ENCODE peak calls at places on chromosomes 3 and 15, in eight cellular contexts. P, H, N, O, Y, F, T and L are unnamed samples. For H3K36me3, the result is how much of the 10 kb centered on the place peaks cover.

GRCh38 chr3:197183582-197183981 is 114.8 kb downstream of the DLG1 start:
- DNase-seq in T (no peak), F (no peak), O (no peak), H (no peak), N (no peak), P (no peak), Y (no peak), L (no peak)

GRCh38 chr15:100788731-100789105 is 90.9 kb upstream of the ALDH1A3 start:
- DNase-seq in N (no peak), F (no peak), T (no peak), H (no peak), O (no peak), Y (no peak), P (no peak), L (peak)

GRCh38 chr15:59611277-59612260 is at the start of gene GCNT3:
- DNase-seq in T (no peak), P (no peak), O (no peak), Y (no peak), H (no peak), N (no peak), F (peak), L (no peak)

GRCh38 chr3:187677604-187678003 is 7.4 kb upstream of the SST start:
- DNase-seq in N (no peak), T (no peak), F (no peak), Y (no peak), O (no peak), H (no peak), P (no peak), L (peak)

GRCh38 chr3:69236808-69237707 is 114.7 kb upstream of the LMOD3 start:
- DNase-seq in Y (no peak), F (peak), O (no peak), N (no peak), P (no peak), H (no peak), T (no peak), L (no peak)

GRCh38 chr15:76803049-76803571 is 102.0 kb downstream of the SCAPER start:
- DNase-seq in P (no peak), T (no peak), F (no peak), Y (no peak), H (no peak), O (no peak), N (no peak), L (no peak)

GRCh38 chr3:4841783-4842440 is 137.3 kb upstream of the BHLHE40 start:
- DNase-seq in Y (no peak), P (no peak), H (no peak), F (no peak), T (no peak), O (no peak), N (no peak), L (no peak)

GRCh38 chr3:79329154-79329553 is 438.6 kb downstream of the ROBO1 start:
- DNase-seq in F (no peak), H (no peak), O (no peak), P (no peak), N (no peak), T (no peak), Y (no peak), L (no peak)

GRCh38 chr3:61158676-61159075 is 92.6 kb downstream of the FHIT start:
- DNase-seq in O (no peak), P (no peak), F (no peak), H (no peak), T (no peak), Y (no peak), N (no peak), L (no peak)

DNA sequence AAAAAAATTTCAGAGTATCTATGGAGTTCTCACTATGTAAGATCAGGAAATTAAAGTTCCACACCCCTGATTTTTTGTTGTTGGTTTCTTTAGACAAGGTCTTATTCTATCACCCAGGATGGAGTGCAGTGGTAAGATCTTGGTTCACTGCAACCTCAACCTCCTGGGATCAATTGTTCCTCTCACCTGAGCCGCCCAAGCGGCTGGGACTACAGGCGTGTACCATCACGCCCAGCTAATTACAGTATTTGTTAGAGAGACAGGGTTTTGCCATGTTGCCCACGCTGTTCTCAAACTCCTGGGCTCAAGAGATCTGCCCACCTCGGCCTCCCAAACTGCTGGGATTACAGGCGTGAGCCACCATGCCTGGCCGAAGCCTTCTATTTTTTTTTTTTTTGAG is 12.4 kb downstream of the QRICH1 start:
- DNase-seq in O (no peak), F (no peak), Y (no peak), N (no peak), P (no peak), H (no peak), T (no peak), L (no peak)
- TF ChIP-seq EP300 in O (no peak), F (no peak), Y (no peak), N (no peak), P (no peak), H (no peak), T (no peak), L (no peak)

GRCh38 chr3:186070996-186071395 is 37.9 kb downstream of the ETV5 start:
- DNase-seq in F (no peak), H (no peak), T (no peak), N (no peak), P (no peak), O (no peak), Y (no peak), L (no peak)
- H3K36me3 ChIP-seq in F (under half), H (under half), T (under half), N (under half), P (under half), O (under half), Y (under half), L (under half)

DNA sequence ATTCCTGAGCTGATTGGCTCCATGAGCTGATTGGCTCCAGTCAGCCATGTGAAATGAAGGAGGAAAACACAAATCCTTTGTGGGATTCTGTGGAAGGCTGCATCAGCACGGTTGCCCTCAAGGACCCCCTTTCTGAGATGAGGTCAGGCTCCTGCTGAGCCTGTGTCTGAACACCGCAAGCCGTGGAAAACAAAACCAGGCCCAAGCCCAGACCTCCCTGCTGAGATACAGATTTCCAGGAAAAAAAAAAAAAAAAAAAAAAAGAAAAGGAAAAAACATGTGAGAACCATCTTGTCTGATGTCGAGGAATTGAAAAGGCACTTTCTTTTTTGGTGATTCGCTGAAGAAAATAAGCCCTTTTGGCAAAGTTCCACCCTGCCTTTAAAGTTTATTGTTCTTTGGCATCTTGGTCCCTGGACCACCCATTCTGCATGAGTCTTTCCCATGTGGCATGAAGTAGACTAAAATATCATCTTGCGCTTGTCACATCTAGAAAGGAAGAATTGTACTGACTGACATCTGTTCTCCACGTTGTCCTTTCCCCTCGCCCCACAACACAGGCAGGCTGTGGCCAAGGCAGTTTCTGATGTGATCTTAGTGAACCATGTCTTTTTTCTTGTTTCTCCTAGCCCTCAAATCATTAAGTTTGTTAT is 117.6 kb downstream of the CHST2 start:
- DNase-seq in N (no peak), H (no peak), P (no peak), F (no peak), Y (no peak), O (no peak), T (no peak), L (no peak)
- TF ChIP-seq EP300 in N (no peak), H (no peak), P (no peak), F (no peak), Y (no peak), O (no peak), T (no peak), L (no peak)

GRCh38 chr15:43194775-43195174 is 9.6 kb downstream of the CCNDBP1 start:
- DNase-seq in O (no peak), T (no peak), F (no peak), Y (no peak), H (no peak), N (no peak), P (no peak), L (no peak)
- H3K36me3 ChIP-seq in O (half or more), T (under half), F (under half), Y (half or more), H (under half), N (under half), P (half or more), L (half or more)

DNA sequence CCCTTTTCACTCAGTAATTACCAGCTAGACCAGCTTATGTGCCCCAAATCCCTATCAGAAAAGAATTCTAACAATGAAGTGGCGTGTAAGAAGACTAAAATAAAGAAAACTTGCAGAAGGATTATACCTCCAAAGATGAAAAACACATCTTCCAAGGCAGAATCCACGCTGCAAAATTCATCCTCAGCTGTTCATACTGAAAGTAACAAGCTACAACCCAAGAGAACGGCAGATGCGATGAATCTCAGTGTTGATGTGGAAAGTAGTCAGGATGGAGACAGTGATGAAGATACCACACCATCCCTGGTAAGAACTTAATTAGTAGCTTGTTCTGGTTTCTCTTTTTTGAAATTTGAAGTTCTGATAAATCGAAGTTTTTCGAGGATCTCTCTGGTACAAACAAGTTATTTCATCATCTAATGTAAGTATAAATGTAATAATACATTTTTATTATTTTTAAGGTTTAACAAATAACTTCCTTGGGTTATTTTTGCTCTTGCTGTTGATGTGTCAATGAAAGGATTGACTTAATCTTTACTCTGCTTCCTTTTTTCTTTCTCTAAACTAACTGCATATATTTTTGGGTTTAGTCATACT is 1.4 kb downstream of the WDR76 start:
- DNase-seq in Y (peak), P (no peak), N (no peak), F (no peak), H (no peak), O (no peak), T (no peak), L (no peak)
- TF ChIP-seq EP300 in Y (no peak), P (no peak), N (no peak), F (no peak), H (no peak), O (no peak), T (no peak), L (no peak)